ENCODE peak calls at places on chromosomes 3 and 15, in nine cellular contexts. W, X, D, V, P, H, B, U and M are unnamed samples.

GRCh38 chr3:168813261-168813660 is 717.5 kb upstream of the GOLIM4 start:
- DNase-seq in W (no peak), X (no peak), D (no peak), V (no peak), P (no peak), H (peak), B (no peak), U (no peak), M (no peak)

GRCh38 chr3:56494679-56495322 is 26.5 kb upstream of the ERC2 start:
- DNase-seq in W (peak), X (peak), D (peak), V (peak), P (peak), H (peak), B (peak), U (peak), M (peak)

GRCh38 chr15:99445272-99445850 is 120.4 kb upstream of the MEF2A start:
- DNase-seq in W (no peak), X (no peak), D (no peak), V (no peak), P (no peak), H (no peak), B (no peak), U (no peak), M (no peak)

GRCh38 chr3:120177907-120178306 is 83.7 kb upstream of the GSK3B start:
- DNase-seq in W (no peak), X (no peak), D (no peak), V (no peak), P (no peak), H (peak), B (no peak), U (peak), M (no peak)

GRCh38 chr3:175777495-175777894 is 918.4 kb downstream of the NAALADL2 start:
- DNase-seq in W (no peak), X (no peak), D (no peak), V (no peak), P (no peak), H (no peak), B (no peak), U (peak), M (no peak)

GRCh38 chr3:170419301-170420087 is 826 bp downstream of the CLDN11 start:
- DNase-seq in W (no peak), X (peak), D (no peak), V (no peak), P (no peak), H (peak), B (no peak), U (peak), M (no peak)

GRCh38 chr3:50358927-50359759 is at the start of gene TMEM115:
- DNase-seq in W (peak), X (peak), D (peak), V (peak), P (peak), H (peak), B (peak), U (peak), M (peak)

GRCh38 chr3:141050913-141051632 is at the start of gene SPSB4:
- DNase-seq in W (peak), X (peak), D (no peak), V (no peak), P (no peak), H (peak), B (peak), U (peak), M (no peak)

GRCh38 chr15:83200162-83200561 is 7.5 kb downstream of the HDGFL3 start:
- DNase-seq in W (no peak), X (no peak), D (no peak), V (no peak), P (no peak), H (no peak), B (peak), U (peak), M (no peak)

GRCh38 chr15:69034352-69034751 is 19.9 kb downstream of the NOX5 start:
- DNase-seq in W (no peak), X (no peak), D (no peak), V (no peak), P (no peak), H (no peak), B (peak), U (peak), M (no peak)

GRCh38 chr3:165103616-165104015 is 25.3 kb upstream of the SI start:
- DNase-seq in W (no peak), X (no peak), D (no peak), V (no peak), P (no peak), H (peak), B (no peak), U (no peak), M (no peak)

GRCh38 chr15:58475573-58476524 is 44.1 kb downstream of the LIPC start:
- DNase-seq in W (peak), X (peak), D (no peak), V (no peak), P (no peak), H (peak), B (no peak), U (peak), M (no peak)

GRCh38 chr3:172181936-172182708 is 142.7 kb downstream of the FNDC3B start:
- DNase-seq in W (no peak), X (peak), D (no peak), V (no peak), P (no peak), H (no peak), B (peak), U (peak), M (no peak)

GRCh38 chr3:2099779-2100191 is 1.1 kb downstream of the CNTN4 start:
- DNase-seq in W (no peak), X (no peak), D (no peak), V (no peak), P (no peak), H (peak), B (no peak), U (no peak), M (no peak)

GRCh38 chr3:69774029-69774428 is 34.8 kb downstream of the MITF start:
- DNase-seq in W (no peak), X (peak), D (no peak), V (no peak), P (peak), H (no peak), B (no peak), U (no peak), M (no peak)

GRCh38 chr15:76988874-76989780 is 5.8 kb upstream of the PSTPIP1 start:
- DNase-seq in W (no peak), X (no peak), D (no peak), V (no peak), P (no peak), H (no peak), B (no peak), U (no peak), M (no peak)

GRCh38 chr3:135218304-135218703 is 423.2 kb downstream of the EPHB1 start:
- DNase-seq in W (no peak), X (peak), D (no peak), V (no peak), P (no peak), H (peak), B (no peak), U (no peak), M (no peak)

GRCh38 chr15:76337047-76337738 is 620 bp downstream of the ISL2 start:
- DNase-seq in W (no peak), X (no peak), D (no peak), V (no peak), P (no peak), H (no peak), B (no peak), U (no peak), M (no peak)

GRCh38 chr3:11170052-11170770 is 15.9 kb downstream of the HRH1 start:
- DNase-seq in W (no peak), X (no peak), D (no peak), V (no peak), P (no peak), H (no peak), B (no peak), U (no peak), M (no peak)